ENCODE peak calls at places on chromosome 17, in six cellular contexts. S is stimulated activated naive CD8-positive, alpha-beta T cell treated with anti-CD3 and anti-CD28 coated beads, Interleukin-15, amount 100 ng/mL, for 72 hours; H is Calu3; M is endothelial cell; A is head of caudate nucleus; L is naive B cell. C is an unnamed sample.

GRCh38 chr17:65604070-65604469 is 42.6 kb upstream of the AXIN2 start:
- DNase-seq in M (no peak), L (no peak), A (no peak), H (no peak), S (no peak), C (no peak)

GRCh38 chr17:72123496-72123963 is 2.7 kb downstream of the SOX9 start:
- DNase-seq in H (peak), L (no peak), A (no peak), S (no peak), M (no peak), C (peak)

GRCh38 chr17:39450051-39450450 is 1.0 kb downstream of the MED1 start:
- DNase-seq in A (no peak), S (no peak), M (no peak), H (peak), L (no peak), C (no peak)

GRCh38 chr17:70024253-70024652 is 50.8 kb upstream of the KCNJ16 start:
- DNase-seq in A (no peak), S (no peak), L (no peak), M (no peak), H (no peak), C (no peak)

GRCh38 chr17:72603346-72604242 is 482.8 kb downstream of the SOX9 start:
- DNase-seq in L (no peak), M (no peak), S (no peak), A (no peak), H (no peak), C (no peak)

GRCh38 chr17:67280279-67280678 is 35.3 kb upstream of the HELZ start:
- DNase-seq in A (no peak), H (no peak), L (no peak), M (no peak), S (no peak), C (no peak)

GRCh38 chr17:8062435-8062806 is 23.6 kb downstream of the ALOX15B start:
- DNase-seq in L (no peak), H (no peak), A (no peak), S (no peak), M (no peak), C (no peak)

GRCh38 chr17:73284906-73285602 is 23.4 kb upstream of the CPSF4L start:
- DNase-seq in H (no peak), M (no peak), L (no peak), A (no peak), S (no peak), C (peak)

GRCh38 chr17:59369026-59369724 is 37.7 kb downstream of the YPEL2 start:
- DNase-seq in L (no peak), M (no peak), A (no peak), H (no peak), S (no peak), C (no peak)

GRCh38 chr17:19544366-19544765 is 10.7 kb downstream of the SLC47A1 start:
- DNase-seq in L (no peak), A (no peak), S (no peak), H (no peak), M (no peak), C (no peak)

GRCh38 chr17:69967910-69968411 is 107.1 kb upstream of the KCNJ16 start:
- DNase-seq in M (no peak), A (no peak), L (no peak), S (no peak), H (no peak), C (no peak)

GRCh38 chr17:11177340-11177739 is 63.7 kb upstream of the SHISA6 start:
- DNase-seq in A (no peak), S (no peak), L (no peak), M (no peak), H (no peak), C (no peak)

GRCh38 chr17:17170346-17170976 is 35.7 kb downstream of the PLD6 start:
- DNase-seq in L (no peak), H (no peak), M (no peak), A (no peak), S (no peak), C (no peak)

GRCh38 chr17:52071712-52072111 is 86.8 kb downstream of the CA10 start:
- DNase-seq in H (no peak), A (no peak), S (no peak), M (no peak), L (no peak), C (no peak)

GRCh38 chr17:48571024-48571818 is 6.9 kb downstream of the HOXB4 start:
- DNase-seq in L (no peak), H (no peak), A (no peak), S (no peak), M (no peak), C (no peak)

GRCh38 chr17:73390221-73390620 is 78.4 kb upstream of the CDC42EP4 start:
- DNase-seq in S (no peak), H (no peak), L (no peak), A (no peak), M (no peak), C (no peak)

GRCh38 chr17:55806745-55807466 is 56.1 kb downstream of the PCTP start:
- DNase-seq in H (no peak), M (no peak), S (no peak), L (no peak), A (no peak), C (no peak)

GRCh38 chr17:79912552-79913330 is 73.5 kb upstream of the CBX4 start:
- DNase-seq in L (no peak), A (no peak), H (no peak), M (no peak), S (no peak), C (no peak)

GRCh38 chr17:74832421-74832820 is 27.3 kb downstream of the GRIN2C start:
- DNase-seq in M (no peak), L (no peak), A (no peak), S (no peak), H (no peak), C (no peak)

GRCh38 chr17:22221344-22221743 is 529.0 kb downstream of the KCNJ18 start:
- DNase-seq in L (no peak), S (no peak), A (no peak), H (no peak), M (no peak), C (no peak)

GRCh38 chr17:43927101-43927935 is 15.0 kb downstream of the PPY start:
- DNase-seq in L (no peak), H (no peak), M (no peak), A (no peak), S (no peak), C (peak)

GRCh38 chr17:8900626-8901585 is 33.4 kb upstream of the PIK3R6 start:
- DNase-seq in L (peak), M (no peak), S (peak), A (no peak), H (no peak), C (no peak)

GRCh38 chr17:44970136-44970737 is 2.1 kb upstream of the C1QL1 start:
- DNase-seq in S (no peak), H (no peak), M (no peak), L (no peak), A (peak), C (peak)

GRCh38 chr17:67689534-67690177 is 28.1 kb upstream of the NOL11 start:
- DNase-seq in H (peak), S (peak), L (peak), M (peak), A (peak), C (peak)

GRCh38 chr17:59826741-59827453 is 65.8 kb downstream of the TUBD1 start:
- DNase-seq in A (no peak), H (no peak), M (no peak), L (no peak), S (no peak), C (no peak)

GRCh38 chr17:7837375-7838290 is 3.6 kb downstream of the KDM6B start:
- DNase-seq in M (no peak), L (no peak), A (no peak), H (no peak), S (no peak), C (no peak)

GRCh38 chr17:11986939-11987329 is 10.3 kb downstream of the ZNF18 start:
- DNase-seq in A (no peak), M (no peak), L (no peak), S (no peak), H (peak), C (no peak)

GRCh38 chr17:81536299-81537290 is 8.4 kb downstream of the FSCN2 start:
- DNase-seq in S (no peak), M (no peak), L (no peak), A (no peak), H (peak), C (no peak)

GRCh38 chr17:55463600-55463999 is 42.0 kb upstream of the MMD start:
- DNase-seq in M (no peak), H (no peak), L (peak), S (no peak), A (no peak), C (no peak)

GRCh38 chr17:82440991-82441627 is 9.4 kb downstream of the CYBC1 start:
- DNase-seq in A (no peak), H (no peak), S (no peak), L (no peak), M (no peak), C (peak)

GRCh38 chr17:3535253-3535995 is 22.2 kb downstream of the TRPV3 start:
- DNase-seq in A (peak), H (peak), S (peak), M (peak), L (peak), C (peak)

GRCh38 chr17:28881533-28882056 is 15.9 kb downstream of the FLOT2 start:
- DNase-seq in A (no peak), M (no peak), H (no peak), L (no peak), S (no peak), C (no peak)

GRCh38 chr17:75240394-75241142 is 20.8 kb downstream of the GGA3 start:
- DNase-seq in M (peak), A (peak), L (no peak), S (peak), H (peak), C (peak)

GRCh38 chr17:3744032-3744431 is 20.3 kb downstream of the HASPIN start:
- DNase-seq in A (no peak), S (no peak), M (no peak), L (no peak), H (no peak), C (no peak)

GRCh38 chr17:41633498-41634197 is 9.3 kb upstream of the KRT17 start:
- DNase-seq in H (no peak), L (no peak), M (no peak), A (no peak), S (peak), C (no peak)

GRCh38 chr17:48850792-48851325 is 20.0 kb downstream of the CALCOCO2 start:
- DNase-seq in H (no peak), L (no peak), A (no peak), S (no peak), M (no peak), C (no peak)

GRCh38 chr17:18224428-18225120 is 861 bp upstream of the LLGL1 start:
- DNase-seq in H (no peak), L (no peak), A (no peak), S (no peak), M (peak), C (peak)

GRCh38 chr17:18026408-18026776 is 12.6 kb downstream of the ATPAF2 start:
- DNase-seq in H (no peak), L (no peak), A (peak), S (peak), M (no peak), C (no peak)

GRCh38 chr17:76102944-76103273 is 678 bp downstream of the EXOC7 start:
- DNase-seq in L (no peak), H (no peak), A (no peak), S (no peak), M (no peak), C (no peak)

GRCh38 chr17:12007466-12007865 is 10.2 kb upstream of the ZNF18 start:
- DNase-seq in S (no peak), M (no peak), H (no peak), A (no peak), L (no peak), C (peak)

C was measured in glutamatergic neuron.